ENCODE peak calls at places on chromosomes 6 and 20, in nine cellular contexts. One of them, this sample, is unnamed.

GRCh38 chr6:148746363-148747144 is at the start of gene UST:
- DNase-seq in testis: peak
- DNase-seq in astrocyte: peak
- DNase-seq in fibroblast of the aortic adventitia: peak
- DNase-seq in MM.1S: peak
- DNase-seq in fibroblast of lung: peak
- DNase-seq in heart right ventricle: peak
- DNase-seq in left ventricle myocardium inferior: peak
- DNase-seq in HCT116: peak
- DNase-seq in this sample: peak

GRCh38 chr6:29964904-29965872 is 22.9 kb downstream of the HLA-A start:
- DNase-seq in left ventricle myocardium inferior: peak
- DNase-seq in heart right ventricle: peak
- DNase-seq in astrocyte: peak
- DNase-seq in testis: peak
- DNase-seq in HCT116: peak
- DNase-seq in MM.1S: peak
- DNase-seq in fibroblast of lung: peak
- DNase-seq in fibroblast of the aortic adventitia: peak
- DNase-seq in this sample: peak

GRCh38 chr6:79446006-79446405 is 91.2 kb downstream of the LCA5 start:
- DNase-seq in HCT116: no peak
- DNase-seq in MM.1S: no peak
- DNase-seq in left ventricle myocardium inferior: no peak
- DNase-seq in heart right ventricle: no peak
- DNase-seq in fibroblast of lung: no peak
- DNase-seq in astrocyte: no peak
- DNase-seq in fibroblast of the aortic adventitia: no peak
- DNase-seq in testis: no peak
- DNase-seq in this sample: peak

GRCh38 chr20:38680492-38681118 is 43.7 kb upstream of the SLC32A1 start:
- DNase-seq in left ventricle myocardium inferior: no peak
- DNase-seq in testis: peak
- DNase-seq in HCT116: no peak
- DNase-seq in heart right ventricle: no peak
- DNase-seq in fibroblast of the aortic adventitia: peak
- DNase-seq in fibroblast of lung: peak
- DNase-seq in astrocyte: peak
- DNase-seq in MM.1S: peak
- DNase-seq in this sample: peak

GRCh38 chr6:17965397-17965796 is 22.0 kb downstream of the KIF13A start:
- DNase-seq in fibroblast of the aortic adventitia: peak
- DNase-seq in heart right ventricle: no peak
- DNase-seq in HCT116: no peak
- DNase-seq in MM.1S: no peak
- DNase-seq in astrocyte: peak
- DNase-seq in testis: no peak
- DNase-seq in left ventricle myocardium inferior: no peak
- DNase-seq in fibroblast of lung: peak
- DNase-seq in this sample: peak

GRCh38 chr20:9119776-9120175 is 50.9 kb downstream of the PLCB4 start:
- DNase-seq in HCT116: no peak
- DNase-seq in left ventricle myocardium inferior: peak
- DNase-seq in heart right ventricle: peak
- DNase-seq in astrocyte: no peak
- DNase-seq in fibroblast of the aortic adventitia: no peak
- DNase-seq in testis: peak
- DNase-seq in fibroblast of lung: peak
- DNase-seq in MM.1S: no peak
- DNase-seq in this sample: no peak

GRCh38 chr6:136767103-136767502 is 25.2 kb downstream of the MAP3K5 start:
- DNase-seq in astrocyte: no peak
- DNase-seq in testis: no peak
- DNase-seq in fibroblast of the aortic adventitia: no peak
- DNase-seq in MM.1S: no peak
- DNase-seq in left ventricle myocardium inferior: no peak
- DNase-seq in heart right ventricle: no peak
- DNase-seq in HCT116: no peak
- DNase-seq in fibroblast of lung: no peak
- DNase-seq in this sample: no peak

GRCh38 chr6:94584211-94584610 is 993.1 kb upstream of the MANEA start:
- DNase-seq in MM.1S: no peak
- DNase-seq in HCT116: no peak
- DNase-seq in left ventricle myocardium inferior: no peak
- DNase-seq in astrocyte: no peak
- DNase-seq in fibroblast of the aortic adventitia: no peak
- DNase-seq in fibroblast of lung: no peak
- DNase-seq in testis: no peak
- DNase-seq in heart right ventricle: no peak
- DNase-seq in this sample: peak

GRCh38 chr6:144543006-144543871 is 258.1 kb downstream of the UTRN start:
- DNase-seq in astrocyte: peak
- DNase-seq in fibroblast of lung: peak
- DNase-seq in fibroblast of the aortic adventitia: peak
- DNase-seq in heart right ventricle: no peak
- DNase-seq in left ventricle myocardium inferior: no peak
- DNase-seq in HCT116: peak
- DNase-seq in testis: no peak
- DNase-seq in MM.1S: no peak
- DNase-seq in this sample: no peak

GRCh38 chr20:50413088-50413500 is 97.1 kb upstream of the PTPN1 start:
- DNase-seq in left ventricle myocardium inferior: no peak
- DNase-seq in fibroblast of the aortic adventitia: peak
- DNase-seq in testis: no peak
- DNase-seq in heart right ventricle: no peak
- DNase-seq in MM.1S: no peak
- DNase-seq in HCT116: no peak
- DNase-seq in fibroblast of lung: no peak
- DNase-seq in astrocyte: no peak
- DNase-seq in this sample: peak

GRCh38 chr20:63498950-63499332 is at the start of gene EEF1A2:
- DNase-seq in heart right ventricle: peak
- DNase-seq in testis: no peak
- DNase-seq in MM.1S: no peak
- DNase-seq in left ventricle myocardium inferior: peak
- DNase-seq in fibroblast of the aortic adventitia: no peak
- DNase-seq in HCT116: no peak
- DNase-seq in astrocyte: no peak
- DNase-seq in fibroblast of lung: no peak
- DNase-seq in this sample: no peak

GRCh38 chr6:88045521-88046136 is 2.0 kb upstream of the SPACA1 start:
- DNase-seq in astrocyte: no peak
- DNase-seq in testis: no peak
- DNase-seq in heart right ventricle: no peak
- DNase-seq in HCT116: no peak
- DNase-seq in left ventricle myocardium inferior: no peak
- DNase-seq in fibroblast of lung: no peak
- DNase-seq in fibroblast of the aortic adventitia: no peak
- DNase-seq in MM.1S: no peak
- DNase-seq in this sample: no peak

GRCh38 chr6:2853766-2854393 is 12.2 kb upstream of the SERPINB1 start:
- DNase-seq in fibroblast of the aortic adventitia: peak
- DNase-seq in MM.1S: no peak
- DNase-seq in HCT116: peak
- DNase-seq in testis: no peak
- DNase-seq in astrocyte: peak
- DNase-seq in left ventricle myocardium inferior: no peak
- DNase-seq in heart right ventricle: no peak
- DNase-seq in fibroblast of lung: peak
- DNase-seq in this sample: peak

GRCh38 chr6:96721227-96721626 is 116.0 kb downstream of the GPR63 start:
- DNase-seq in fibroblast of the aortic adventitia: no peak
- DNase-seq in astrocyte: no peak
- DNase-seq in fibroblast of lung: no peak
- DNase-seq in left ventricle myocardium inferior: no peak
- DNase-seq in MM.1S: no peak
- DNase-seq in heart right ventricle: no peak
- DNase-seq in HCT116: no peak
- DNase-seq in testis: no peak
- DNase-seq in this sample: no peak

GRCh38 chr20:48458003-48458377 is 369.8 kb downstream of the PREX1 start:
- DNase-seq in testis: no peak
- DNase-seq in MM.1S: no peak
- DNase-seq in HCT116: no peak
- DNase-seq in fibroblast of lung: no peak
- DNase-seq in fibroblast of the aortic adventitia: no peak
- DNase-seq in heart right ventricle: no peak
- DNase-seq in left ventricle myocardium inferior: no peak
- DNase-seq in astrocyte: no peak
- DNase-seq in this sample: no peak

GRCh38 chr20:640674-641515 is 12.1 kb downstream of the SRXN1 start:
- DNase-seq in heart right ventricle: no peak
- DNase-seq in fibroblast of lung: no peak
- DNase-seq in testis: no peak
- DNase-seq in left ventricle myocardium inferior: no peak
- DNase-seq in HCT116: no peak
- DNase-seq in astrocyte: no peak
- DNase-seq in fibroblast of the aortic adventitia: no peak
- DNase-seq in MM.1S: no peak
- DNase-seq in this sample: no peak

GRCh38 chr6:13413906-13414555 is 73.4 kb downstream of the GFOD1 start:
- DNase-seq in MM.1S: no peak
- DNase-seq in HCT116: no peak
- DNase-seq in testis: no peak
- DNase-seq in heart right ventricle: peak
- DNase-seq in fibroblast of the aortic adventitia: peak
- DNase-seq in left ventricle myocardium inferior: peak
- DNase-seq in fibroblast of lung: peak
- DNase-seq in astrocyte: no peak
- DNase-seq in this sample: peak
- TF ChIP-seq CTCF in MM.1S: no peak
- TF ChIP-seq CTCF in HCT116: no peak
- TF ChIP-seq CTCF in testis: no peak
- TF ChIP-seq CTCF in heart right ventricle: no peak
- TF ChIP-seq CTCF in fibroblast of the aortic adventitia: no peak
- TF ChIP-seq CTCF in left ventricle myocardium inferior: peak
- TF ChIP-seq CTCF in fibroblast of lung: no peak
- TF ChIP-seq CTCF in astrocyte: no peak
- TF ChIP-seq CTCF in this sample: no peak

DNA sequence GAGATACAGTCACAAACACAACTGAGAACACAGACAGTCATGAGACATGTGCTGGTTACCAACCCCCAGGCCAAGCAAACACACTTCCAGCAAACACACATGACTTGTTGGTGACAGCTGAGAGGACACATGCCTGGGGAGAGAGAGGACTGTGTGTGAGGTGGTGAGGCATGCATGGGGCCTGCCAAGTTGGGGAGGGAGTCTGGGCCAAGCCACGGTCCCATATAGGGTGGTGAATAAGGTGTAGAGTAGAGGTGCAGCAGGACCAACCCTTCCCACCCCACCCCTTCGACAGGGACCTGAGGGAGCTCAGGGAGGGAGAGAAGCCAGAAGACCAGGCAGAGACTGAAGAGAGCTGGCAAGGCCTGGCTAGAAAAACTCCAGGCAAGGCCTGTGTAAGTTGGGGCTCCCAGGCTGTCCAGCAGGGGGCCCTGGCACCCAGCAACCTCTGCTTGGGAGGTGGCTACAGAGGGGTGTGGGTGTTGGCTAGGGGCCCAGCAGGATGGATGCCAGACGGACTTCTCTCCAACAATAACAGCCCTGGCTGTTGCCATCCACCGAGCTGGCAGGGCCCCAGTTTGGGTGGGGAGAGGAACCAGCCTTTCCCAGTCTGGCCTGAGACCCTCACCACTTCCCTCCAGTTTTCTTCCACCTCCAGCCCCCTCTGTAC is 2.0 kb upstream of the SLC29A1 start:
- DNase-seq in HCT116: no peak
- DNase-seq in left ventricle myocardium inferior: peak
- DNase-seq in astrocyte: peak
- DNase-seq in fibroblast of the aortic adventitia: peak
- DNase-seq in heart right ventricle: peak
- DNase-seq in MM.1S: peak
- DNase-seq in testis: peak
- DNase-seq in fibroblast of lung: peak
- DNase-seq in this sample: peak
- H3K4me3 ChIP-seq in HCT116: no peak
- H3K4me3 ChIP-seq in left ventricle myocardium inferior: peak
- H3K4me3 ChIP-seq in astrocyte: no peak
- H3K4me3 ChIP-seq in fibroblast of the aortic adventitia: no peak
- H3K4me3 ChIP-seq in heart right ventricle: peak
- H3K4me3 ChIP-seq in MM.1S: no peak
- H3K4me3 ChIP-seq in testis: no peak
- H3K4me3 ChIP-seq in fibroblast of lung: no peak
- H3K4me3 ChIP-seq in this sample: no peak

DNA sequence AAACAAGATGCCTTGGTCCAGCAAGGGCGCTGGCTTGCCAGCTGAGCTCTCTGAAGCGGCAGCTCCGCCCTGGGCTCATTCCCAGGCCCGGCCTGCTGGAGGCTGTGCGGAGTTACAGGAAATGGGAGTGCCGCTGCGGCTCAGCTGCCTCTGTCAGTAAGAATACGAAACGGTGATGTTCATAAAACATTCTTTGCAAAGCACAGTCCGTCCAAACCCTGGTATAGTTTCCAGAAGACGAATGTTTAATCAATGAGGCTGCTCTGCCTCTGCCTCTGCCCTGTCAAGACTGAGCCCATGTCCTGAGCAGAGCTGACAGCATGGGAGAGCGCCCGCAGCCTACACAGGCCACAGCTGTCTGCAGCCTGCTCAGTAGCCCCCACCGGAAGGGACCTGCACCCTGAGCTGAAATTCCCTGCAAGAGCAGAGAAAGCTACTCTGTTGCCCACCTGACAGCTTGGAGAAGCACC is 153.3 kb upstream of the SNX9 start:
- DNase-seq in fibroblast of the aortic adventitia: peak
- DNase-seq in heart right ventricle: peak
- DNase-seq in fibroblast of lung: peak
- DNase-seq in HCT116: no peak
- DNase-seq in MM.1S: no peak
- DNase-seq in astrocyte: peak
- DNase-seq in testis: peak
- DNase-seq in left ventricle myocardium inferior: peak
- DNase-seq in this sample: peak
- TF ChIP-seq CTCF in fibroblast of the aortic adventitia: peak
- TF ChIP-seq CTCF in heart right ventricle: peak
- TF ChIP-seq CTCF in fibroblast of lung: peak
- TF ChIP-seq CTCF in HCT116: no peak
- TF ChIP-seq CTCF in MM.1S: no peak
- TF ChIP-seq CTCF in astrocyte: no peak
- TF ChIP-seq CTCF in testis: peak
- TF ChIP-seq CTCF in left ventricle myocardium inferior: peak
- TF ChIP-seq CTCF in this sample: peak

DNA sequence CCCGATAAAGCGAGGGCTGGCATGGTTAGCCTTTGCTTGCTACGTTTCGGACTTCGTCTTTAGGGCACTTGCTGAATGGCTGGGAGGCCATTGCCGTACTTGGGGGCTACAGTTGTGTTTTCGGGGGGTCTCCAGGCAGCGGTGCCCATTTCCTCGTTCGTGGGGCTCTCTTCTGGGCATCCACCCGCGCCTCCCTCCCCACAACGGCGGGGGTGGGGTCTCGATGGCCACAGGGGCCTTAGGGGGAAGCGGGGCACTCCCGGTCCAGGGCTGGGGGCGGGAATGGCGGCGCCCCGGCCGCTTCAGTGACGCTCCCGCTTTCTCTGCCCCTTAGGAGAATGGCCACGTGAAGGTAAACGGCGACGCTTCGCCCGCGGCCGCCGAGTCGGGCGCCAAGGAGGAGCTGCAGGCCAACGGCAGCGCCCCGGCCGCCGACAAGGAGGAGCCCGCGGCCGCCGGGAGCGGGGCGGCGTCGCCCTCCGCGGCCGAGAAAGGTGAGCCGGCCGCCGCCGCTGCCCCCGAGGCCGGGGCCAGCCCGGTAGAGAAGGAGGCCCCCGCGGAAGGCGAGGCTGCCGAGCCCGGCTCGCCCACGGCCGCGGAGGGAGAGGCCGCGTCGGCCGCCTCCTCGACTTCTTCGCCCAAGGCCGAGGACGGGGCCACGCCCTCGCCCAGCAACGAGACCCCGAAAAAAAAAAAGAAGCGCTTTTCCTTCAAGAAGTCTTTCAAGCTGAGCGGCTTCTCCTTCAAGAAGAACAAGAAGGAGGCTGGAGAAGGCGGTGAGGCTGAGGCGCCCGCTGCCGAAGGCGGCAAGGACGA is 2.4 kb downstream of the MARCKS start:
- DNase-seq in testis: peak
- DNase-seq in fibroblast of the aortic adventitia: peak
- DNase-seq in MM.1S: no peak
- DNase-seq in heart right ventricle: peak
- DNase-seq in left ventricle myocardium inferior: peak
- DNase-seq in HCT116: no peak
- DNase-seq in astrocyte: peak
- DNase-seq in fibroblast of lung: peak
- DNase-seq in this sample: peak
- H3K4me3 ChIP-seq in testis: peak
- H3K4me3 ChIP-seq in fibroblast of the aortic adventitia: peak
- H3K4me3 ChIP-seq in MM.1S: peak
- H3K4me3 ChIP-seq in heart right ventricle: peak
- H3K4me3 ChIP-seq in left ventricle myocardium inferior: peak
- H3K4me3 ChIP-seq in HCT116: peak
- H3K4me3 ChIP-seq in astrocyte: peak
- H3K4me3 ChIP-seq in fibroblast of lung: peak
- H3K4me3 ChIP-seq in this sample: peak